ENCODE peak calls at places on chromosomes 7 and 10, in seven cellular contexts. X is cardiac muscle cell, O is endothelial cell of umbilical vein, F is psoas muscle, D is astrocyte, V is HepG2, L is AG04450. Y is an unnamed sample.

GRCh38 chr10:102420810-102421644 is at the start of gene FBXL15:
- DNase-seq in X (peak), O (peak), F (peak), D (peak), V (peak), L (peak), Y (peak)

GRCh38 chr7:30225863-30226361 is 58.5 kb upstream of the ZNRF2 start:
- DNase-seq in X (peak), O (peak), F (peak), D (peak), V (no peak), L (no peak), Y (no peak)

GRCh38 chr7:23383225-23383624 is 84.1 kb downstream of the MALSU1 start:
- DNase-seq in X (no peak), O (no peak), F (no peak), D (peak), V (no peak), L (no peak), Y (no peak)

GRCh38 chr7:104943502-104944343 is 70.3 kb upstream of the KMT2E start:
- DNase-seq in X (peak), O (peak), F (no peak), D (peak), V (peak), L (no peak), Y (no peak)

GRCh38 chr10:119817991-119818888 is 54.4 kb downstream of the MCMBP start:
- DNase-seq in X (peak), O (peak), F (peak), D (peak), V (no peak), L (peak), Y (no peak)

GRCh38 chr10:17668435-17669184 is 24.7 kb downstream of the STAM start:
- DNase-seq in X (no peak), O (no peak), F (no peak), D (no peak), V (peak), L (no peak), Y (no peak)

GRCh38 chr7:51785171-51785570 is 468.6 kb upstream of the COBL start:
- DNase-seq in X (no peak), O (no peak), F (no peak), D (no peak), V (no peak), L (no peak), Y (no peak)

GRCh38 chr10:125473138-125473793 is 209.7 kb downstream of the TEX36 start:
- DNase-seq in X (no peak), O (peak), F (no peak), D (no peak), V (no peak), L (no peak), Y (no peak)

GRCh38 chr7:141665208-141666035 is 36.5 kb downstream of the DENND11 start:
- DNase-seq in X (no peak), O (no peak), F (no peak), D (no peak), V (no peak), L (no peak), Y (no peak)

GRCh38 chr7:94657771-94658693 is 2.1 kb upstream of the SGCE start:
- DNase-seq in X (peak), O (peak), F (peak), D (peak), V (peak), L (peak), Y (peak)

GRCh38 chr7:75892634-75893272 is 13.9 kb downstream of the RHBDD2 start:
- DNase-seq in X (no peak), O (no peak), F (peak), D (peak), V (no peak), L (no peak), Y (no peak)

GRCh38 chr7:22563621-22564241 is 63.7 kb upstream of the STEAP1B start:
- DNase-seq in X (peak), O (peak), F (no peak), D (peak), V (no peak), L (no peak), Y (no peak)

GRCh38 chr7:25069900-25070443 is 55.1 kb downstream of the CYCS start:
- DNase-seq in X (peak), O (peak), F (peak), D (peak), V (peak), L (peak), Y (peak)
- TF ChIP-seq CTCF in X (peak), O (peak), F (peak), D (peak), V (peak), L (peak), Y (peak)

GRCh38 chr7:47380325-47381131 is 201.4 kb downstream of the TNS3 start:
- DNase-seq in X (peak), O (no peak), F (peak), D (peak), V (peak), L (peak), Y (no peak)
- TF ChIP-seq CTCF in X (no peak), O (no peak), F (no peak), D (no peak), V (peak), L (no peak), Y (no peak)

DNA sequence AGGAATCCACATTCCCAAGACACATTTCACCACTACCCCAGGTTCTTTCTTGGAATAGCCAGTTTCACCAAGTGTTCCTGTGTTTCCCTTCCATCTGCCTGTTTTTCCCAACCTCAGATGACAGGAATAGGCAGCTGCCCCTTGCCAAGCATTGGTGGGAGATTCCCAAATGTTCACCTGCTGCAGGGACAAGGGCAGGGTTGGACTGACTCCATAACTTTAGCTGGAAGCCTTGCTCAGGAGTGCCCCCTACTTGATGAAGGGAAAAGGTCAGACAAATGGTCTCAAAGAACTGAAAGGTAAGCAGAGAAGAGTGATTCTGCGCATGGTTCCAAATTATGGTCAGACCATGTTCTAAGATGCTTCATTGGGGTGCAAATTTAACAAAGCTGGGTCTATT is 45.1 kb upstream of the LYZL1 start:
- DNase-seq in X (no peak), O (peak), F (no peak), D (no peak), V (no peak), L (no peak), Y (no peak)
- TF ChIP-seq CTCF in X (peak), O (peak), F (peak), D (peak), V (peak), L (peak), Y (peak)

GRCh38 chr10:69096045-69096444 is 8.1 kb downstream of the SRGN start:
- DNase-seq in X (no peak), O (no peak), F (no peak), D (no peak), V (no peak), L (no peak), Y (no peak)

GRCh38 chr10:69090687-69091450 is 3.0 kb downstream of the SRGN start:
- DNase-seq in X (no peak), O (peak), F (no peak), D (no peak), V (no peak), L (no peak), Y (no peak)

GRCh38 chr10:69092959-69093850 is 5.3 kb downstream of the SRGN start:
- DNase-seq in X (peak), O (peak), F (peak), D (peak), V (peak), L (peak), Y (peak)

GRCh38 chr10:69097729-69098128 is 9.8 kb downstream of the SRGN start:
- DNase-seq in X (no peak), O (no peak), F (no peak), D (no peak), V (no peak), L (no peak), Y (no peak)

DNA sequence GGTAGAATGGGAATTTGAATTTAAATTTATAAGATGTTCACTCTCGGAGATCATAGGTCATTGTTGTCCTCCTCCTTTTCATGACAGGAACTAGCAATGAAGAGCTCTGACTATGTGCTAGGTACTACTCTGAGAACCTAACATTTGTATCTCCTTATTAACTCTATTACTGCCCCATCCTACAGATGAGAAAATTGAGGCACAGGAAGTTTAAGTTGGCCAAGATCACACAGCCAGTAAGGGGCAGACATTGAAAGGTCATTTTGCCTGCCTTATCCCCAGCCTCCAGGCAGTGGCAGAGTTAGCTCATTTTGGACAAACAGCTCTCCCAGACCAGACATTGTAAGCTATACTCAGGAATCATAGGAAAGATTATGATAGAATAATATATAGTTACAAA is 6.0 kb downstream of the SRGN start:
- DNase-seq in X (no peak), O (no peak), F (no peak), D (no peak), V (peak), L (no peak), Y (no peak)
- TF ChIP-seq CTCF in X (peak), O (no peak), F (no peak), D (no peak), V (peak), L (peak), Y (peak)

GRCh38 chr10:133445268-133445732 is 8.4 kb upstream of the SCART1 start:
- DNase-seq in X (no peak), O (no peak), F (no peak), D (no peak), V (no peak), L (no peak), Y (no peak)
- TF ChIP-seq CTCF in X (no peak), O (no peak), F (no peak), D (no peak), V (no peak), L (no peak), Y (no peak)

GRCh38 chr7:90592036-90592435 is 4.1 kb upstream of the CDK14 start:
- DNase-seq in X (no peak), O (peak), F (no peak), D (no peak), V (no peak), L (no peak), Y (no peak)
- TF ChIP-seq CTCF in X (no peak), O (no peak), F (no peak), D (no peak), V (no peak), L (no peak), Y (no peak)

GRCh38 chr7:70474639-70475234 is 657.2 kb upstream of the GALNT17 start:
- DNase-seq in X (peak), O (no peak), F (no peak), D (no peak), V (no peak), L (no peak), Y (no peak)
- TF ChIP-seq CTCF in X (no peak), O (no peak), F (no peak), D (no peak), V (no peak), L (no peak), Y (no peak)

GRCh38 chr7:129529643-129530042 is 27.3 kb downstream of the SMKR1 start:
- DNase-seq in X (no peak), O (no peak), F (no peak), D (no peak), V (no peak), L (no peak), Y (no peak)
- TF ChIP-seq CTCF in X (no peak), O (no peak), F (no peak), D (no peak), V (no peak), L (no peak), Y (no peak)

GRCh38 chr7:38411404-38411803 is 138.0 kb upstream of the TARP start:
- DNase-seq in X (peak), O (peak), F (no peak), D (no peak), V (peak), L (no peak), Y (no peak)
- TF ChIP-seq CTCF in X (peak), O (peak), F (no peak), D (no peak), V (no peak), L (peak), Y (peak)

DNA sequence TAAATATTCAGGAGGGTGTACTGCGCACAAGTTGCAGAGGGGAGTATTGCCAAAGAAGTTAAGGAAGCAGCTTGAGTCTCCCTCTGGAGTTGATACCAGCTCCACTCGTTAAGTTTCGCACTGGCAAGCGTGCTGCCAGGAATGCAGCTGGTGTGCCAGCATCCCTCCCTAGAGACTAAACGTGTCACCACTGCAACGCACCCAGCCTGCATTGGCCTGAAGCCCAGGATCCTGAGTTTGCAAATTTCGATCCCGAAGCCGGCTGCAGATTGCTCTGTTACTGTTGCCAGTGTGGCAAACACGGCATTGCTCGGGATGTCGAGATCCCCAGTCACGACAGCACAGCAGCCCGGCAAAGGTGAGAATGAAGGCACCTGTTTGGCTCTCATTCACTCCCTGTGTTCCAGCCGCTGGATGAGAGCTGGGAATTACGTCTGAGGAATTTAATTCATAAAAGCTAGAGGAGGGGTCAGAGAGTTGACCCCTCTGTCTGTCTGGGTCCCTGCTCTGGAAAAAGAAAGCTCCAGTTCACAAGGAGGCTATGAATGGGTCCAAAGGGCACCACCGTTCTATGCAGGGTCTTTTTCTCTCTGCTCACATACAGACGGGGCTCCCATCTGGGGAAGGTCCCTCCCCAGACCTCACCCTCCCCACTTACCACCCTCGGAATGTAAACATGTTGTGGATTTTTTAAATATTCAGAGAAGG is 61.0 kb downstream of the NRP1 start:
- DNase-seq in X (peak), O (peak), F (peak), D (peak), V (peak), L (peak), Y (peak)
- TF ChIP-seq CTCF in X (peak), O (peak), F (peak), D (no peak), V (no peak), L (peak), Y (peak)

Y was measured in BJ.